ENCODE peak calls at places on chromosomes 13 and 19, in five cellular contexts. One of them, this sample, is unnamed.

GRCh38 chr13:50344717-50345116 is 329.5 kb downstream of the KCNRG start:
- DNase-seq in thoracic aorta: no peak
- DNase-seq in lower leg skin: no peak
- DNase-seq in activated CD8-positive, alpha-beta T cell treated with anti-CD3 and anti-CD28 coated beads for 36 hours: no peak
- DNase-seq in naive B cell: no peak
- DNase-seq in this sample: no peak

GRCh38 chr13:109131698-109132257 is 502.4 kb downstream of the MYO16 start:
- DNase-seq in activated CD8-positive, alpha-beta T cell treated with anti-CD3 and anti-CD28 coated beads for 36 hours: no peak
- DNase-seq in thoracic aorta: no peak
- DNase-seq in naive B cell: no peak
- DNase-seq in lower leg skin: no peak
- DNase-seq in this sample: no peak

GRCh38 chr13:52405767-52406494 is at the start of gene THSD1:
- DNase-seq in activated CD8-positive, alpha-beta T cell treated with anti-CD3 and anti-CD28 coated beads for 36 hours: peak; percentile 27
- DNase-seq in thoracic aorta: no peak
- DNase-seq in naive B cell: peak; percentile 21
- DNase-seq in lower leg skin: peak; percentile 36
- DNase-seq in this sample: no peak

GRCh38 chr19:41906271-41906670 is 22.0 kb downstream of the ERFL start:
- DNase-seq in lower leg skin: no peak
- DNase-seq in activated CD8-positive, alpha-beta T cell treated with anti-CD3 and anti-CD28 coated beads for 36 hours: no peak
- DNase-seq in thoracic aorta: no peak
- DNase-seq in naive B cell: no peak
- DNase-seq in this sample: no peak

GRCh38 chr13:25899464-25899863 is 152.4 kb downstream of the SHISA2 start:
- DNase-seq in thoracic aorta: no peak
- DNase-seq in lower leg skin: no peak
- DNase-seq in naive B cell: no peak
- DNase-seq in activated CD8-positive, alpha-beta T cell treated with anti-CD3 and anti-CD28 coated beads for 36 hours: no peak
- DNase-seq in this sample: no peak

GRCh38 chr13:28532226-28533048 is 37.5 kb upstream of the FLT1 start:
- DNase-seq in activated CD8-positive, alpha-beta T cell treated with anti-CD3 and anti-CD28 coated beads for 36 hours: no peak
- DNase-seq in lower leg skin: peak; percentile 23
- DNase-seq in thoracic aorta: no peak
- DNase-seq in naive B cell: peak; percentile 12
- DNase-seq in this sample: no peak

GRCh38 chr19:19261350-19262189 is 11.5 kb downstream of the TM6SF2 start:
- DNase-seq in activated CD8-positive, alpha-beta T cell treated with anti-CD3 and anti-CD28 coated beads for 36 hours: peak; percentile 32
- DNase-seq in lower leg skin: no peak
- DNase-seq in thoracic aorta: no peak
- DNase-seq in naive B cell: peak; percentile 46
- DNase-seq in this sample: no peak

GRCh38 chr13:99605417-99606321 is 104.4 kb downstream of the TM9SF2 start:
- DNase-seq in thoracic aorta: no peak
- DNase-seq in activated CD8-positive, alpha-beta T cell treated with anti-CD3 and anti-CD28 coated beads for 36 hours: peak; percentile 61
- DNase-seq in naive B cell: no peak
- DNase-seq in lower leg skin: peak; percentile 27
- DNase-seq in this sample: peak; percentile 46

GRCh38 chr19:38564981-38565685 is 52.6 kb downstream of the MAP4K1 start:
- DNase-seq in activated CD8-positive, alpha-beta T cell treated with anti-CD3 and anti-CD28 coated beads for 36 hours: peak; percentile 22
- DNase-seq in naive B cell: peak; percentile 6
- DNase-seq in thoracic aorta: no peak
- DNase-seq in lower leg skin: no peak
- DNase-seq in this sample: no peak

This sample was measured in DMS153.